ENCODE peak calls at places on chromosomes 3 and 15, in six cellular contexts. U is dorsolateral prefrontal cortex, D is A549, Y is suprapubic skin, F is GM23248, W is mammary epithelial cell. H is an unnamed sample.
A peak's percentile ranks its signal among the peaks of the same experiment; 100 is the strongest.

GRCh38 chr15:28914046-28914445 is 28.3 kb downstream of the APBA2 start:
- DNase-seq in Y (peak; percentile 38), U (no peak), W (no peak), F (no peak), D (no peak), H (no peak)

GRCh38 chr3:8875831-8876230 is 87.4 kb downstream of the RAD18 start:
- DNase-seq in U (no peak), F (peak; percentile 71), Y (no peak), D (no peak), W (no peak), H (no peak)

GRCh38 chr3:188296761-188297689 is 143.1 kb downstream of the LPP start:
- DNase-seq in Y (no peak), W (peak; percentile 76), U (no peak), D (peak; percentile 73), F (peak; percentile 90), H (peak; percentile 46)

GRCh38 chr15:40764766-40765136 is 883 bp downstream of the GCHFR start:
- DNase-seq in U (no peak), W (no peak), F (peak; percentile 49), D (no peak), Y (no peak), H (no peak)

GRCh38 chr15:32878849-32879795 is 161.3 kb downstream of the GREM1 start:
- DNase-seq in W (no peak), U (no peak), D (no peak), F (peak; percentile 51), Y (no peak), H (no peak)

GRCh38 chr3:23662079-23662617 is 143.6 kb upstream of the UBE2E1 start:
- DNase-seq in Y (no peak), F (no peak), W (no peak), D (no peak), U (no peak), H (no peak)

GRCh38 chr3:72890166-72890925 is 2.5 kb downstream of the GXYLT2 start:
- DNase-seq in D (no peak), F (no peak), W (peak; percentile 27), Y (no peak), U (no peak), H (no peak)

GRCh38 chr3:197426161-197426566 is 127.8 kb upstream of the DLG1 start:
- DNase-seq in U (no peak), D (no peak), Y (no peak), W (no peak), F (no peak), H (no peak)

GRCh38 chr3:159187706-159188105 is 385.9 kb downstream of the MFSD1 start:
- DNase-seq in W (no peak), Y (no peak), D (no peak), F (no peak), U (no peak), H (no peak)
- H3K27ac ChIP-seq in W (no peak overlapping the region), Y (no peak overlapping the region), D (no peak overlapping the region), F (no peak overlapping the region), U (no peak overlapping the region), H (no peak overlapping the region)

GRCh38 chr3:152350139-152350538 is 81.4 kb downstream of the MBNL1 start:
- DNase-seq in F (peak; percentile 30), W (peak; percentile 39), D (no peak), Y (no peak), U (no peak), H (no peak)
- H3K27ac ChIP-seq in F (peak overlapping the region; percentile 41), W (peak overlapping the region; percentile 24), D (no peak overlapping the region), Y (no peak overlapping the region), U (no peak overlapping the region), H (no peak overlapping the region)

GRCh38 chr3:181720281-181720680 is 8.6 kb downstream of the SOX2 start:
- DNase-seq in D (no peak), W (no peak), U (no peak), Y (no peak), F (no peak), H (no peak)

GRCh38 chr3:181717505-181717904 is 5.8 kb downstream of the SOX2 start:
- DNase-seq in Y (no peak), W (no peak), U (no peak), D (no peak), F (no peak), H (no peak)

GRCh38 chr3:181716916-181717315 is 5.2 kb downstream of the SOX2 start:
- DNase-seq in W (no peak), U (no peak), F (no peak), D (no peak), Y (no peak), H (no peak)

GRCh38 chr3:181719298-181719859 is 7.7 kb downstream of the SOX2 start:
- DNase-seq in W (no peak), Y (no peak), U (no peak), F (no peak), D (no peak), H (no peak)

DNA sequence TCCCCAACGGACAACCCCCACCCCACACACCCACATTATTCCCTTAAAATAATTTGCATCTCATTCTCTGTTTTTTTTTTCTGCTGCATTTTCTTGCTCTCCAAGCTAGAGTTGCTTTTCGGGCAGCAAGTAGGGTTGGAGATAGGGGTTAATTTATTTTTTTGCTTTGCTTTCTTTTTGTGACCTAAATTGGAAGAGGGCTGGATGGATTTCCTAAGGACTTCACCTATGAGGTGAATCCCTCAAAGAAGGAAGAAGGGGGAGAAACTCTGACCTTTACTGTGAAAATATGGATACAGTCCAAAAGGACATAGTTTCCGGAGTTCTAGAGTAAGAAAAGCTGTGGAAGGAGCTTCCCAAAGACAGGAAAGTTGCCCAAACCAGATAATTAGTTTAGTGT is 6.7 kb downstream of the SOX2 start:
- DNase-seq in Y (no peak), U (no peak), F (no peak), W (no peak), D (no peak), H (no peak)
- H3K27ac ChIP-seq in Y (no peak overlapping the region), U (peak overlapping the region; percentile 75), F (no peak overlapping the region), W (no peak overlapping the region), D (no peak overlapping the region), H (no peak overlapping the region)

GRCh38 chr15:69414702-69415161 is 583 bp downstream of the KIF23 start:
- DNase-seq in Y (no peak), D (peak; percentile 83), W (peak; percentile 84), U (no peak), F (peak; percentile 95), H (peak; percentile 72)

GRCh38 chr15:69412701-69413100 is 1.4 kb upstream of the KIF23 start:
- DNase-seq in W (no peak), U (no peak), Y (no peak), D (no peak), F (no peak), H (peak; percentile 69)

GRCh38 chr15:69410290-69410874 is 3.8 kb upstream of the KIF23 start:
- DNase-seq in D (peak; percentile 71), Y (no peak), F (peak; percentile 32), U (peak; percentile 50), W (peak; percentile 74), H (no peak)

GRCh38 chr15:69413822-69414701 is at the start of gene KIF23:
- DNase-seq in U (peak; percentile 88), F (peak; percentile 98), W (peak; percentile 96), D (peak; percentile 97), Y (peak; percentile 92), H (peak; percentile 99)

GRCh38 chr15:69412274-69412673 is 1.9 kb upstream of the KIF23 start:
- DNase-seq in Y (no peak), U (no peak), D (no peak), F (no peak), W (no peak), H (no peak)
- H3K27ac ChIP-seq in Y (no peak overlapping the region), U (no peak overlapping the region), D (peak overlapping the region; percentile 93), F (no peak overlapping the region), W (no peak overlapping the region), H (peak overlapping the region; percentile 49)

GRCh38 chr15:71515375-71516186 is 294.8 kb upstream of the NR2E3 start:
- DNase-seq in D (peak; percentile 25), W (no peak), F (no peak), Y (no peak), U (no peak), H (no peak)
- H3K27ac ChIP-seq in D (no peak overlapping the region), W (no peak overlapping the region), F (no peak overlapping the region), Y (peak overlapping the region; percentile 49), U (no peak overlapping the region), H (no peak overlapping the region)

GRCh38 chr15:63440756-63441155 is 59.1 kb upstream of the CA12 start:
- DNase-seq in D (no peak), Y (no peak), W (no peak), U (no peak), F (no peak), H (no peak)
- H3K27ac ChIP-seq in D (no peak overlapping the region), Y (no peak overlapping the region), W (no peak overlapping the region), U (no peak overlapping the region), F (no peak overlapping the region), H (no peak overlapping the region)

DNA sequence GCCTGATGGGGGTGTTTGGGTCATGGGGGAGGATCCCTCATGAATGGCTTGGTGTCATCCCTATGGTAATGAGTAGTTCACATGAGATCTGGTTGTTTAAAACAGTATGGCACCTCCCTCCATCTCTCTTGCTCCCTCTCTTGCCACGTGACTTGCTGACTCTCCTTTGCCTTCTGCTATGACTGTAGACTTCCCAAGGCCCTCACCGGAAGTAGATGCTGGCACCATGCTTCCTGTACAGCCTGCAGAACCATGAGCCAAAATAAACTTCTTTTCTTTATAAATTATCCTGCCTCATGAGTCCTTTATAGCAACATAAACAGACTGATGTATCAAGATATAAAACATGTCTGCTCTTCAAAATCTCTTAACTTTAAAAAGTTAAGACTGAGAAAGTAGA is 96.1 kb downstream of the TFDP2 start:
- DNase-seq in W (no peak), Y (no peak), D (no peak), U (no peak), F (peak; percentile 10), H (no peak)
- H3K27ac ChIP-seq in W (no peak overlapping the region), Y (no peak overlapping the region), D (no peak overlapping the region), U (no peak overlapping the region), F (no peak overlapping the region), H (no peak overlapping the region)

GRCh38 chr3:1531981-1532380 is 439.2 kb downstream of the CNTN6 start:
- DNase-seq in W (no peak), F (no peak), D (no peak), Y (no peak), U (no peak), H (no peak)

GRCh38 chr3:1532935-1533606 is 440.2 kb downstream of the CNTN6 start:
- DNase-seq in F (no peak), Y (no peak), U (no peak), D (no peak), W (no peak), H (no peak)

GRCh38 chr3:1535361-1535760 is 442.5 kb downstream of the CNTN6 start:
- DNase-seq in D (no peak), Y (no peak), W (no peak), F (no peak), U (no peak), H (no peak)

GRCh38 chr3:1533763-1534162 is 440.9 kb downstream of the CNTN6 start:
- DNase-seq in U (no peak), Y (no peak), F (no peak), D (no peak), W (no peak), H (no peak)

GRCh38 chr3:1534252-1534651 is 441.4 kb downstream of the CNTN6 start:
- DNase-seq in W (no peak), F (no peak), D (no peak), U (no peak), Y (no peak), H (no peak)
- H3K27ac ChIP-seq in W (no peak overlapping the region), F (no peak overlapping the region), D (no peak overlapping the region), U (no peak overlapping the region), Y (no peak overlapping the region), H (no peak overlapping the region)

GRCh38 chr15:62430552-62430951 is 265.5 kb upstream of the C2CD4B start:
- DNase-seq in D (no peak), Y (no peak), W (no peak), U (no peak), F (no peak), H (no peak)
- H3K27ac ChIP-seq in D (no peak overlapping the region), Y (no peak overlapping the region), W (no peak overlapping the region), U (no peak overlapping the region), F (no peak overlapping the region), H (no peak overlapping the region)